ENCODE peak calls at places on chromosomes 3 and 15, in five cellular contexts. One of them, this sample, is unnamed.

GRCh38 chr3:107987036-107987557 is 103.7 kb downstream of the CD47 start:
- DNase-seq in cardiac muscle cell: no peak
- DNase-seq in breast epithelium: peak
- DNase-seq in GM23338: no peak
- DNase-seq in epithelial cell of prostate: peak
- DNase-seq in this sample: no peak

GRCh38 chr15:41621200-41622193 is 38.7 kb upstream of the MGA start:
- DNase-seq in breast epithelium: peak
- DNase-seq in cardiac muscle cell: peak
- DNase-seq in epithelial cell of prostate: no peak
- DNase-seq in GM23338: peak
- DNase-seq in this sample: peak

GRCh38 chr15:83656943-83657528 is 3.1 kb downstream of the ADAMTSL3 start:
- DNase-seq in breast epithelium: no peak
- DNase-seq in cardiac muscle cell: no peak
- DNase-seq in GM23338: no peak
- DNase-seq in epithelial cell of prostate: no peak
- DNase-seq in this sample: no peak

GRCh38 chr15:23422946-23423708 is 23.9 kb downstream of the GOLGA6L2 start:
- DNase-seq in cardiac muscle cell: no peak
- DNase-seq in GM23338: no peak
- DNase-seq in epithelial cell of prostate: no peak
- DNase-seq in breast epithelium: peak
- DNase-seq in this sample: no peak

GRCh38 chr15:43872416-43873020 is 45.7 kb downstream of the WDR76 start:
- DNase-seq in breast epithelium: no peak
- DNase-seq in GM23338: peak
- DNase-seq in epithelial cell of prostate: no peak
- DNase-seq in cardiac muscle cell: peak
- DNase-seq in this sample: no peak

GRCh38 chr3:117036259-117036799 is 326.8 kb downstream of the TUSC7 start:
- DNase-seq in epithelial cell of prostate: no peak
- DNase-seq in breast epithelium: no peak
- DNase-seq in cardiac muscle cell: no peak
- DNase-seq in GM23338: no peak
- DNase-seq in this sample: no peak

GRCh38 chr15:39025881-39026280 is 461.3 kb upstream of the RASGRP1 start:
- DNase-seq in breast epithelium: no peak
- DNase-seq in cardiac muscle cell: no peak
- DNase-seq in epithelial cell of prostate: no peak
- DNase-seq in GM23338: no peak
- DNase-seq in this sample: no peak

GRCh38 chr15:72592103-72592502 is 62.4 kb upstream of the GOLGA6B start:
- DNase-seq in epithelial cell of prostate: no peak
- DNase-seq in GM23338: no peak
- DNase-seq in cardiac muscle cell: no peak
- DNase-seq in breast epithelium: no peak
- DNase-seq in this sample: no peak

GRCh38 chr3:167940241-167940640 is 155.5 kb downstream of the GOLIM4 start:
- DNase-seq in breast epithelium: no peak
- DNase-seq in GM23338: no peak
- DNase-seq in cardiac muscle cell: no peak
- DNase-seq in epithelial cell of prostate: no peak
- DNase-seq in this sample: no peak

GRCh38 chr3:152295344-152295743 is 26.6 kb downstream of the MBNL1 start:
- DNase-seq in epithelial cell of prostate: no peak
- DNase-seq in GM23338: no peak
- DNase-seq in cardiac muscle cell: no peak
- DNase-seq in breast epithelium: no peak
- DNase-seq in this sample: no peak

GRCh38 chr3:108414007-108414406 is 96.4 kb downstream of the MYH15 start:
- DNase-seq in cardiac muscle cell: no peak
- DNase-seq in breast epithelium: no peak
- DNase-seq in GM23338: no peak
- DNase-seq in epithelial cell of prostate: no peak
- DNase-seq in this sample: no peak

GRCh38 chr15:41866263-41866703 is 27.6 kb downstream of the SPTBN5 start:
- DNase-seq in epithelial cell of prostate: no peak
- DNase-seq in breast epithelium: no peak
- DNase-seq in cardiac muscle cell: peak
- DNase-seq in GM23338: no peak
- DNase-seq in this sample: no peak

GRCh38 chr3:42371776-42372175 is 38.6 kb downstream of the LYZL4 start:
- DNase-seq in breast epithelium: no peak
- DNase-seq in GM23338: no peak
- DNase-seq in epithelial cell of prostate: no peak
- DNase-seq in cardiac muscle cell: no peak
- DNase-seq in this sample: no peak

GRCh38 chr3:13018039-13018431 is 55.2 kb downstream of the IQSEC1 start:
- DNase-seq in GM23338: no peak
- DNase-seq in cardiac muscle cell: no peak
- DNase-seq in breast epithelium: peak
- DNase-seq in epithelial cell of prostate: no peak
- DNase-seq in this sample: peak

GRCh38 chr3:153658151-153658550 is 463.0 kb upstream of the ARHGEF26 start:
- DNase-seq in GM23338: no peak
- DNase-seq in epithelial cell of prostate: no peak
- DNase-seq in breast epithelium: no peak
- DNase-seq in cardiac muscle cell: peak
- DNase-seq in this sample: no peak

GRCh38 chr3:147361671-147362420 is 44.5 kb downstream of the ZIC4 start:
- DNase-seq in cardiac muscle cell: no peak
- DNase-seq in breast epithelium: no peak
- DNase-seq in epithelial cell of prostate: no peak
- DNase-seq in GM23338: peak
- DNase-seq in this sample: no peak

GRCh38 chr15:39904115-39904514 is 16.0 kb downstream of the GPR176 start:
- DNase-seq in cardiac muscle cell: no peak
- DNase-seq in breast epithelium: no peak
- DNase-seq in GM23338: no peak
- DNase-seq in epithelial cell of prostate: no peak
- DNase-seq in this sample: no peak

GRCh38 chr15:89226359-89227221 is 5.2 kb upstream of the RLBP1 start:
- DNase-seq in epithelial cell of prostate: no peak
- DNase-seq in breast epithelium: no peak
- DNase-seq in GM23338: no peak
- DNase-seq in cardiac muscle cell: no peak
- DNase-seq in this sample: no peak

GRCh38 chr3:8503871-8504610 is 2.4 kb downstream of the LMCD1 start:
- DNase-seq in epithelial cell of prostate: no peak
- DNase-seq in GM23338: peak
- DNase-seq in breast epithelium: no peak
- DNase-seq in cardiac muscle cell: no peak
- DNase-seq in this sample: no peak

DNA sequence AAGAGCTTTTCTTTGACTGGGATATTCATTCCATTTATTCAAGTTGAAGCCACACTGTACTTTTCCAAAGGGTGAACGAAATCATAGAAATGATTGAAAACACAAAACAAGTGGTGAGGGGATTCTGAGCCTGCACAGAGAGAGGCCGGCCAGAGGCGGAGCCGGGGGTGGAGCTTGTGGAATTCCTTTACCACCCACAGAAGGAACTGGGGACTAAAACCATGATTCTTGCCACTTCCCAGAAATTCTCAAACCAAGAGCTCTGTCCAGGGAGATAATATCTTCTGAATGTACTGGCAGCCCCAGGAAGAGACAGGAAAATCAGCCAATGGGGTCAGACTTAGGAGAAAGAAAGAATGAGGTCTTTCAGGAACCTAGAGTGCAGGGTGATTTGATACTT is 20.8 kb downstream of the FBN1 start:
- DNase-seq in breast epithelium: no peak
- DNase-seq in cardiac muscle cell: no peak
- DNase-seq in GM23338: peak
- DNase-seq in epithelial cell of prostate: no peak
- DNase-seq in this sample: no peak
- H3K27ac ChIP-seq in breast epithelium: no peak
- H3K27ac ChIP-seq in cardiac muscle cell: no peak
- H3K27ac ChIP-seq in GM23338: no peak
- H3K27ac ChIP-seq in epithelial cell of prostate: no peak
- H3K27ac ChIP-seq in this sample: peak

DNA sequence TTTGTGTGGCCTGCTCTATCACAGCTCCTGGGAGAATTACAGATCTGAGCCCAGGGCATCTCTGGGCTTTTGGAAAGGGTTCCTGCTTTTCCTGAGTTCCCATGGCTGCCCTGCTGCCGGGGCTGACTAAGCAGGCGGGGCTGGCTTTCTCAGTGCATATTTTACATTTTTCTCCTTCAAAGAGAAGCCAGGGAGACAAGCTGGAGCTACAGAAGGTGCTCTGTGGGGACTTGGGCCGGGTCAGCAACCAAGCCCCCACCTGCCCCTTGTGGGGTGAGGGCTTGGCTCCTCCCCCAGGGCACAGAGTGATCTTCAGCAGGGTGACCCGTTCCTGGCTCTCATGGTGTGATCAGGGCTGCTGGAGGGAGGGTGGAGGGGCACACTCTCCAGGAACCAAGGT is 17.4 kb downstream of the ABTB1 start:
- DNase-seq in epithelial cell of prostate: no peak
- DNase-seq in breast epithelium: no peak
- DNase-seq in GM23338: no peak
- DNase-seq in cardiac muscle cell: no peak
- DNase-seq in this sample: no peak
- H3K27ac ChIP-seq in epithelial cell of prostate: peak
- H3K27ac ChIP-seq in breast epithelium: peak
- H3K27ac ChIP-seq in GM23338: no peak
- H3K27ac ChIP-seq in cardiac muscle cell: no peak
- H3K27ac ChIP-seq in this sample: peak

GRCh38 chr3:71208273-71209095 is 375.0 kb downstream of the FOXP1 start:
- DNase-seq in cardiac muscle cell: no peak
- DNase-seq in epithelial cell of prostate: no peak
- DNase-seq in GM23338: no peak
- DNase-seq in breast epithelium: no peak
- DNase-seq in this sample: no peak

GRCh38 chr3:71206821-71207220 is 376.7 kb downstream of the FOXP1 start:
- DNase-seq in epithelial cell of prostate: no peak
- DNase-seq in GM23338: no peak
- DNase-seq in cardiac muscle cell: no peak
- DNase-seq in breast epithelium: no peak
- DNase-seq in this sample: no peak

GRCh38 chr3:71211083-71211482 is 372.4 kb downstream of the FOXP1 start:
- DNase-seq in epithelial cell of prostate: no peak
- DNase-seq in cardiac muscle cell: no peak
- DNase-seq in GM23338: no peak
- DNase-seq in breast epithelium: no peak
- DNase-seq in this sample: no peak

GRCh38 chr3:71207632-71208031 is 375.9 kb downstream of the FOXP1 start:
- DNase-seq in GM23338: no peak
- DNase-seq in breast epithelium: no peak
- DNase-seq in cardiac muscle cell: no peak
- DNase-seq in epithelial cell of prostate: no peak
- DNase-seq in this sample: no peak

DNA sequence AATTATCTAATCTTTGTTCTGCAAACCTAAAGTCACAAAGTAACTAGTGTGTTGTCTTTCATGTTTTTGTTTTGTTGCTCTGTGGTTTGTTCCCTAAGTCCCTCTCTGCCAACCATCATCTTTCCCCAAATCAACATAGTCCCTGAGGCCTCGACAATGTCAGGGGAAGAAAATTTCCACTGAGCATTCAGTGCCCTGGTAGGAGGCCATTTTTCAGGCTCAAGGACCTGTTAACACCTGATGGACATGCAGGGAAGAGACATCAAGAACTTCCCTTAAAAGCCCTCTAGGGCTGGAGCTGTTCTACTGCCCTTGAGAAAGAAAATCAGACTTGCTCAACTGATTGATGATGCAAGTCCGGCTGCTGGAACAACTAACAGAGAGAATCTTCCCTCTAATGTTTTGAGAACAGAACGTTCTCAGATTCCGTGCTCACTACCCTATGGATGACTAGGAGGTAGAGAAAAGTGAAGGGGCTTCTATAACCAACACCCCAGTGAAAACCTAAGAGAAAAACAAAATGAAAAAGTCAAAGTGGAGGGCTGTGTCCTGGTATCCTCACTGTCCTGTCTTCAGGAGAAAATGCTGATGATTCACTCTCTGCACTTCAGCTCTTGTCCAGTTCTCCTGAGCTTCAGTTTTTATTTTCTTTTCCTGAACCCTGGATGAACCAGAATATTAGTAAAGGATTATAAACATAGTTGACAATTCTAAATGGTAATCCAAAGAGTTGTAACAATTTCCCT is 373.1 kb downstream of the FOXP1 start:
- DNase-seq in epithelial cell of prostate: no peak
- DNase-seq in GM23338: no peak
- DNase-seq in cardiac muscle cell: peak
- DNase-seq in breast epithelium: no peak
- DNase-seq in this sample: peak
- H3K27ac ChIP-seq in epithelial cell of prostate: no peak
- H3K27ac ChIP-seq in GM23338: no peak
- H3K27ac ChIP-seq in cardiac muscle cell: peak
- H3K27ac ChIP-seq in breast epithelium: peak
- H3K27ac ChIP-seq in this sample: peak

GRCh38 chr3:16910207-16910606 is 25.5 kb downstream of the PLCL2 start:
- DNase-seq in epithelial cell of prostate: no peak
- DNase-seq in breast epithelium: no peak
- DNase-seq in GM23338: no peak
- DNase-seq in cardiac muscle cell: no peak
- DNase-seq in this sample: no peak

GRCh38 chr3:16913264-16913580 is 28.5 kb downstream of the PLCL2 start:
- DNase-seq in epithelial cell of prostate: no peak
- DNase-seq in cardiac muscle cell: no peak
- DNase-seq in breast epithelium: no peak
- DNase-seq in GM23338: no peak
- DNase-seq in this sample: no peak

GRCh38 chr3:16909802-16910201 is 25.0 kb downstream of the PLCL2 start:
- DNase-seq in GM23338: no peak
- DNase-seq in breast epithelium: no peak
- DNase-seq in epithelial cell of prostate: no peak
- DNase-seq in cardiac muscle cell: no peak
- DNase-seq in this sample: no peak

GRCh38 chr3:16908878-16909277 is 24.1 kb downstream of the PLCL2 start:
- DNase-seq in GM23338: no peak
- DNase-seq in breast epithelium: no peak
- DNase-seq in epithelial cell of prostate: no peak
- DNase-seq in cardiac muscle cell: no peak
- DNase-seq in this sample: no peak

DNA sequence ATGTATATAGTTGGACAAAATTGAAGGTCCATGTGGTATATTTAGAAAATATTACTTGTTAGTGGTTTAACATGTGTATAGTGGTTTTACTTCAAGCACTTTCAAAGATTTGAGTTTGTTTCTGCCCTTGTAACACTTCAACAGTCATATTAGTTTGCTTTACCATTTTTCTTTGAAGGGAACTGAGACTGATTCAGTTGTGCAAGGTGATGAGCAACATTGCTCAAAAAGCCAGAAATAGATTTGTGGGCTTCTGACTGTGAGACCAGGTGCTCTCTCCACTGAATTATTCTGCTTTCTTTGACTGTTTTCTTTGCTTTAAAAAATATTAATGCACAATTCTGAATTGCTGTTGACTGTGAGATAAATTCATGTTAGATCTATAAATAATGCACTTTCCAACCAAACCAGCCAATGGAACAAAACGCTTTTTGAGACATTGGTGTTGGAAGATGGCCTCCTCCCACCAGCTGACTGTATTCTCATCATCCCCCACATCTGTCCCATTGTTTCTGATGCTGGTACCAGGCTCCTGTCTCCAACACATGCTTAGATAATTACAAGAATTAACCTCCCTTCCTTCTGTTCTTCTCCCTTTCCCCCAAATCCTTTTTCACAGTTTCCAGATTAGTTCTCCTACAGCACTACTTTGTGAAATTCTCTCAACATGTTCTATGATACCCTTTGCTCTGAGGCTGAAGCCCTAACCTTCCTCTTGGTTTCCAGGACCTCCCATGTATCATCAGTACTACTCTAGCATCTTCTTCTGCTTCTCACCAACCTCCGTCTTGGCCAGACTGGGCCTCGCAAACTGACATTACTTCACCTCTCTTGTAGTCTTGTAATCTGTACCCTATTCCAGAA is 27.9 kb downstream of the PLCL2 start:
- DNase-seq in breast epithelium: no peak
- DNase-seq in cardiac muscle cell: no peak
- DNase-seq in GM23338: no peak
- DNase-seq in epithelial cell of prostate: no peak
- DNase-seq in this sample: no peak
- H3K27ac ChIP-seq in breast epithelium: no peak
- H3K27ac ChIP-seq in cardiac muscle cell: no peak
- H3K27ac ChIP-seq in GM23338: no peak
- H3K27ac ChIP-seq in epithelial cell of prostate: no peak
- H3K27ac ChIP-seq in this sample: no peak